ENCODE peak calls at places on chromosomes 12 and 14, in seven cellular contexts. P, U, J, I, K, Z and T are unnamed samples.

GRCh38 chr14:91244501-91244901 is at the start of gene GPR68:
- DNase-seq in P (no peak), U (peak), J (peak), I (no peak), K (peak), Z (no peak), T (no peak)

GRCh38 chr14:75428230-75429104 is 645 bp downstream of the JDP2 start:
- DNase-seq in P (no peak), U (peak), J (peak), I (no peak), K (peak), Z (no peak), T (no peak)

GRCh38 chr14:57418999-57419398 is 28.6 kb downstream of the NAA30 start:
- DNase-seq in P (no peak), U (no peak), J (no peak), I (no peak), K (no peak), Z (no peak), T (no peak)

GRCh38 chr12:43069768-43070221 is 480.2 kb upstream of the PRICKLE1 start:
- DNase-seq in P (no peak), U (no peak), J (no peak), I (no peak), K (no peak), Z (peak), T (no peak)

GRCh38 chr12:27351476-27351875 is 18.8 kb downstream of the BMAL2 start:
- DNase-seq in P (no peak), U (no peak), J (no peak), I (no peak), K (no peak), Z (no peak), T (no peak)

GRCh38 chr12:124527861-124528561 is 39.4 kb downstream of the NCOR2 start:
- DNase-seq in P (no peak), U (no peak), J (no peak), I (peak), K (no peak), Z (no peak), T (no peak)

GRCh38 chr12:111457071-111457470 is 51.3 kb downstream of the SH2B3 start:
- DNase-seq in P (no peak), U (no peak), J (no peak), I (no peak), K (no peak), Z (no peak), T (no peak)

GRCh38 chr12:29591140-29592020 is 93.9 kb upstream of the OVCH1 start:
- DNase-seq in P (no peak), U (no peak), J (no peak), I (no peak), K (no peak), Z (no peak), T (no peak)

GRCh38 chr14:102524026-102524450 is 14.5 kb upstream of the ANKRD9 start:
- DNase-seq in P (no peak), U (no peak), J (no peak), I (no peak), K (no peak), Z (no peak), T (no peak)

GRCh38 chr14:94423465-94424056 is 29.0 kb downstream of the SERPINA11 start:
- DNase-seq in P (peak), U (peak), J (peak), I (peak), K (peak), Z (peak), T (peak)

GRCh38 chr12:22986997-22987396 is 362.0 kb downstream of the ETNK1 start:
- DNase-seq in P (no peak), U (no peak), J (no peak), I (no peak), K (no peak), Z (no peak), T (no peak)

GRCh38 chr14:64760146-64760755 is 56.0 kb downstream of the PLEKHG3 start:
- DNase-seq in P (peak), U (peak), J (peak), I (no peak), K (peak), Z (no peak), T (peak)

GRCh38 chr12:7089196-7089871 is 2.9 kb downstream of the C1R start:
- DNase-seq in P (no peak), U (no peak), J (no peak), I (no peak), K (no peak), Z (no peak), T (no peak)

GRCh38 chr12:7091171-7091570 is 1.1 kb downstream of the C1R start:
- DNase-seq in P (no peak), U (no peak), J (no peak), I (no peak), K (no peak), Z (no peak), T (no peak)

GRCh38 chr12:7091660-7092228 is 501 bp downstream of the C1R start:
- DNase-seq in P (no peak), U (no peak), J (peak), I (no peak), K (no peak), Z (no peak), T (no peak)

GRCh38 chr12:7092229-7092985 is at the start of gene C1R:
- DNase-seq in P (peak), U (peak), J (peak), I (peak), K (peak), Z (no peak), T (peak)

GRCh38 chr12:7090222-7090998 is 1.8 kb downstream of the C1R start:
- DNase-seq in P (no peak), U (no peak), J (no peak), I (no peak), K (no peak), Z (no peak), T (no peak)
- H3K4me3 ChIP-seq in P (no peak), U (peak), J (peak), I (no peak), K (no peak), Z (no peak), T (no peak)

GRCh38 chr12:106138279-106138645 is 492 bp downstream of the NUAK1 start:
- DNase-seq in P (no peak), U (no peak), J (no peak), I (no peak), K (no peak), Z (no peak), T (no peak)

GRCh38 chr12:106141003-106141402 is 2.2 kb upstream of the NUAK1 start:
- DNase-seq in P (no peak), U (no peak), J (no peak), I (no peak), K (no peak), Z (no peak), T (no peak)

GRCh38 chr12:106138646-106139421 is at the start of gene NUAK1:
- DNase-seq in P (peak), U (peak), J (peak), I (no peak), K (no peak), Z (no peak), T (no peak)

GRCh38 chr12:106140223-106140986 is 1.7 kb upstream of the NUAK1 start:
- DNase-seq in P (no peak), U (no peak), J (no peak), I (no peak), K (no peak), Z (no peak), T (no peak)

GRCh38 chr12:106139422-106140141 is 828 bp upstream of the NUAK1 start:
- DNase-seq in P (peak), U (peak), J (peak), I (no peak), K (no peak), Z (no peak), T (no peak)
- TF ChIP-seq POLR2AphosphoS5 in P (peak), U (peak), J (no peak), I (no peak), K (no peak), Z (no peak), T (peak)

GRCh38 chr12:76694369-76694768 is 69.5 kb upstream of the ZDHHC17 start:
- DNase-seq in P (no peak), U (no peak), J (no peak), I (no peak), K (no peak), Z (no peak), T (no peak)

GRCh38 chr12:76688627-76689026 is 75.3 kb upstream of the ZDHHC17 start:
- DNase-seq in P (no peak), U (no peak), J (no peak), I (no peak), K (no peak), Z (no peak), T (no peak)

GRCh38 chr12:76688001-76688400 is 75.9 kb upstream of the ZDHHC17 start:
- DNase-seq in P (peak), U (no peak), J (no peak), I (peak), K (no peak), Z (no peak), T (no peak)

GRCh38 chr12:76696186-76696585 is 67.7 kb upstream of the ZDHHC17 start:
- DNase-seq in P (no peak), U (no peak), J (no peak), I (no peak), K (no peak), Z (no peak), T (no peak)

DNA sequence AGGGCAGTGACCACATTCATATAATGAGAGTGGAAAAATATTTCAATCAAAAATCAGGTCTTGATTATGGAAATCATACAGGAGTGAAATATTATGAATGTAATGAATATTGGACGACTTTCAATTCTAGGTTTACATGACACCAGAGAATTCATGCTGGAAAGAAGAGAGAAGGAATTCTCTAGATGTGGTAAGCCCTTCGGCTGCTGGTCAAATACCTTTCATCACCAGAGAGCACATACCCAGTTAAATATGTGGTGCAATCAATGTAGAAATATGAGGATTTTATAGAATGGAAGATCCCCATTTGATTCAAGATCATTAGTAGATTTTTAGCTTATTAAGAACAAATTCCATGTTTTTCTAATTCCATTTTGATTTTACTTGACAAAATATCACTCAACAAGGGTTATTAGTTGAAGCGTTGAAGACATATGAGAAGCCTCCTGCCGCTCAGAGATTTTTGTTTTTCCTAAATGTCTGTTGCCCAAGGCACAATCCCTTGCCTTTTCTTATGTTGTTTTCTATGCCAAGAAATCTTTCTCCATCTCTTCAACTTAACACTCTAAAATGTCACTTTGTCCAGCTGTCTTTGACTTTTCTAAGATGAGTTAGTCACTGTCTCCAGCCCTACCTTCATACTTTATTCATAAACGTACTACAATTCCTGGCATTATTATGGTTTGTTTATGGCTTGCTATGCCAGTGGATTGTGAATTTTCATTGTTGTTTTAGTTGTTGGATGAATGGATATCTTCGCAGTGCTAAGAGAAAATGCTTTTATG is 72.8 kb upstream of the ZDHHC17 start:
- DNase-seq in P (no peak), U (no peak), J (no peak), I (no peak), K (no peak), Z (no peak), T (no peak)
- H3K4me3 ChIP-seq in P (no peak), U (no peak), J (no peak), I (peak), K (no peak), Z (no peak), T (no peak)

GRCh38 chr12:59615392-59616165 is 19.8 kb downstream of the SLC16A7 start:
- DNase-seq in P (no peak), U (peak), J (no peak), I (no peak), K (no peak), Z (no peak), T (no peak)
- TF ChIP-seq POLR2AphosphoS5 in P (no peak), U (no peak), J (no peak), I (no peak), K (no peak), Z (no peak), T (no peak)

GRCh38 chr12:6953417-6954315 is 2.5 kb downstream of the PTPN6 start:
- DNase-seq in P (peak), U (peak), J (peak), I (no peak), K (peak), Z (peak), T (no peak)

GRCh38 chr12:6955462-6956331 is 4.5 kb downstream of the PTPN6 start:
- DNase-seq in P (no peak), U (no peak), J (peak), I (no peak), K (no peak), Z (no peak), T (no peak)

GRCh38 chr12:6954316-6954710 is 3.2 kb downstream of the PTPN6 start:
- DNase-seq in P (no peak), U (no peak), J (no peak), I (no peak), K (no peak), Z (no peak), T (no peak)

GRCh38 chr12:6956332-6956727 is 5.2 kb downstream of the PTPN6 start:
- DNase-seq in P (no peak), U (no peak), J (no peak), I (no peak), K (no peak), Z (no peak), T (no peak)

DNA sequence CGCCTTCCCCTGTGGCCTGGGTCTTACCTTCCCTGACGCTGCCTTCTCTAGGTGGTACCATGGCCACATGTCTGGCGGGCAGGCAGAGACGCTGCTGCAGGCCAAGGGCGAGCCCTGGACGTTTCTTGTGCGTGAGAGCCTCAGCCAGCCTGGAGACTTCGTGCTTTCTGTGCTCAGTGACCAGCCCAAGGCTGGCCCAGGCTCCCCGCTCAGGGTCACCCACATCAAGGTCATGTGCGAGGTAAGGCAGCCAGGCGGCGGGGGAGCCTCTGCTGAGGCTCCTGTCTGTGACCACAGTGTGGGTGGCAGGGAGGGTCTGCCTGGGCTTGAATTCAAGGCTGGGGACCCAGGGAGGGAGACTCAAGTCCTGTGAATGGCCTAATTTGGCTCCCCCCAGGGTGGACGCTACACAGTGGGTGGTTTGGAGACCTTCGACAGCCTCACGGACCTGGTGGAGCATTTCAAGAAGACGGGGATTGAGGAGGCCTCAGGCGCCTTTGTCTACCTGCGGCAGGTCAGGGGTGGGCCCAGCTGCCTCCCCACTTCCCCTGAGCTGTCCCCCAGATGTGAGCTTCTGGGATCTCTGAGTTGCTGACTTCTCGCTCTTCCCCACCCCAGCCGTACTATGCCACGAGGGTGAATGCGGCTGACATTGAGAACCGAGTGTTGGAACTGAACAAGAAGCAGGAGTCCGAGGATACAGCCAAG is 3.8 kb downstream of the PTPN6 start:
- DNase-seq in P (no peak), U (no peak), J (no peak), I (no peak), K (no peak), Z (no peak), T (no peak)
- H3K4me3 ChIP-seq in P (no peak), U (no peak), J (no peak), I (no peak), K (peak), Z (peak), T (no peak)

DNA sequence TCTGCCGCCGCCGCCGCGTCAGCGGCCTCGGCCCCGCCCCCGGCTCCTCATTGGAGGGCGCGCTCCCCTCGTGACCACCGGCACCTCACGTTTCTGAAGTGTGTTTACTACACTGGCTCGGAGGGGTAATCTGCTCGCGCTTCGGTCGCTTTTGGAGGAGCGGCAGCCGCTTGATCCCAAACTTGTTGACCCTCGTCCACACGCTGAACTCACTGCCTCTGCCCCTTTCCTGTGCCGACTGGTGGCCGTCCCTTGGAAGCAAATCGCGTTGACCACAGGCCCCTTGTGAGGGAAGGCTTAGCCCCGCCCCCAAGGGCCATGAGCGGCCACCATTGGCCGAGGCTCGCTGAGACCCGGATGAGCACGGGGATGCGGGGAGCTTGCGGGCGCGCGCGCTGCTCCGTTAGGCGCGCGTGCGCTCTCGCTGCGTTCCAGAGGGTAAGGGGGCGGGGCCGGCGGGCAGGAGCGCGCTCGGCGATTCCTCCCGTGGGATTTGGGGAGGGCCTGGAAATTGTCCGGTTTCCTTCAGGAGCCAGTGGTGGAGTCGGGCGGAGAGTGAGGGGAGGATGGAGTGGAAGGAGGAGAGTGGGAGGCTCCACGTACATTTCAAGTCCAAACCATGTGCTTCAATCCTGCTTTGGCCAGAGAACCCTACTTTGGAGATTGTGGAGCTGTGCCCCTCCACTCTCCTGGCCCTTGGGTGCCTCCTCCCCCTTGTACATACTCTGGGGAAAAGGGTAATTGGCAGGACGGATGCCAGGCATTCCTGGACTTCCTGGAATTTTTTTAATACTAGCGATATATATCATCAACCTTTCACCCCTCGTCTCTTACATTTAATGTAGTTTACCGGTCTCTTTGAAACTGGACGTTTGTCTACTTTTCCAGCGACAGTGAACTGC is at the start of gene CRY1:
- DNase-seq in P (peak), U (peak), J (peak), I (peak), K (peak), Z (peak), T (peak)
- TF ChIP-seq POLR2AphosphoS5 in P (peak), U (no peak), J (no peak), I (peak), K (no peak), Z (no peak), T (peak)